ENCODE peak calls at places on chromosomes 13 and 19, in seven cellular contexts. X is GM04504; U is amniotic stem cell; C is mucosa of gallbladder; F is stimulated activated naive B cell treated with anti-CD40 and anti-IgM and Interleukin-4, amounts not matched to agents 10 μg/mL and 1 μg/mL and 100 μg/mL, for 72 hours; T is NK-92 treated with Interleukin-12 subunit alpha and Interleukin-12 subunit beta, amount 100 ng/mL, for 24 hours; V is AG08395. H is an unnamed sample.

GRCh38 chr13:40026741-40027140 is 371.3 kb downstream of the COG6 start:
- DNase-seq in X (no peak), U (no peak), C (no peak), F (peak; percentile 68), T (no peak), V (no peak), H (no peak)

GRCh38 chr13:113947321-113948033 is 26.4 kb downstream of the C13orf46 start:
- DNase-seq in X (peak; percentile 43), U (no peak), C (peak; percentile 51), F (no peak), T (no peak), V (peak; percentile 86), H (no peak)

GRCh38 chr13:113390874-113391497 is 27.1 kb upstream of the GRTP1 start:
- DNase-seq in X (no peak), U (no peak), C (no peak), F (no peak), T (no peak), V (no peak), H (no peak)

GRCh38 chr13:85709721-85710120 is 89.5 kb downstream of the SLITRK6 start:
- DNase-seq in X (no peak), U (no peak), C (no peak), F (no peak), T (no peak), V (no peak), H (no peak)

GRCh38 chr13:23724196-23724970 is 154.2 kb downstream of the TNFRSF19 start:
- DNase-seq in X (no peak), U (no peak), C (no peak), F (no peak), T (no peak), V (peak; percentile 17), H (no peak)

GRCh38 chr13:100542546-100543156 is 45.9 kb downstream of the GGACT start:
- DNase-seq in X (peak; percentile 31), U (no peak), C (no peak), F (no peak), T (no peak), V (peak; percentile 63), H (peak; percentile 63)

GRCh38 chr19:43555185-43555770 is 20.0 kb downstream of the XRCC1 start:
- DNase-seq in X (peak; percentile 51), U (no peak), C (peak; percentile 78), F (peak; percentile 56), T (peak; percentile 52), V (peak; percentile 87), H (peak; percentile 7)

GRCh38 chr13:80989770-80990169 is 648.8 kb upstream of the SPRY2 start:
- DNase-seq in X (no peak), U (no peak), C (no peak), F (no peak), T (no peak), V (no peak), H (no peak)

GRCh38 chr19:46607441-46607841 is 6.3 kb downstream of the CALM3 start:
- DNase-seq in X (no peak), U (no peak), C (no peak), F (no peak), T (no peak), V (no peak), H (no peak)

GRCh38 chr13:79483302-79483701 is 2.3 kb downstream of the NDFIP2 start:
- DNase-seq in X (peak; percentile 66), U (no peak), C (no peak), F (no peak), T (no peak), V (peak; percentile 44), H (no peak)

GRCh38 chr13:60226507-60226906 is 62.8 kb upstream of the DIAPH3 start:
- DNase-seq in X (no peak), U (no peak), C (no peak), F (no peak), T (no peak), V (peak; percentile 28), H (no peak)

GRCh38 chr13:111914241-111915103 is 152.5 kb upstream of the SOX1 start:
- DNase-seq in X (no peak), U (no peak), C (no peak), F (no peak), T (no peak), V (no peak), H (no peak)

GRCh38 chr19:7722231-7722651 is 9.7 kb downstream of the CLEC4G start:
- DNase-seq in X (no peak), U (no peak), C (no peak), F (peak; percentile 74), T (no peak), V (no peak), H (no peak)

GRCh38 chr13:45121421-45121820 is 1.1 kb downstream of the GTF2F2 start:
- DNase-seq in X (no peak), U (no peak), C (no peak), F (no peak), T (no peak), V (peak; percentile 28), H (no peak)

H was measured in SIG-M5.